ENCODE peak calls at places on chromosomes 3 and 15, in eight cellular contexts. D is central memory CD8-positive, alpha-beta T cell; B is ELR; X is GM23248; A is hypothalamus; L is activated CD4-positive, alpha-beta T cell treated with anti-CD3 and anti-CD28 coated beads, Interleukin-2, amount 50 U/mL, for 24 hours; H is HT-29; J is trophoblast cell. Z is an unnamed sample.
A peak's percentile ranks its signal among the peaks of the same experiment; 100 is the strongest.

GRCh38 chr3:178140491-178140890 is 395.7 kb upstream of the KCNMB2 start:
- DNase-seq in D (no peak), B (peak; percentile 15), X (peak; percentile 6), A (no peak), L (no peak), H (no peak), J (no peak), Z (no peak)

GRCh38 chr3:126151562-126152302 is 28.7 kb downstream of the ALDH1L1 start:
- DNase-seq in D (no peak), B (no peak), X (no peak), A (no peak), L (no peak), H (no peak), J (peak; percentile 14), Z (no peak)

GRCh38 chr15:95018888-95019545 is 787.7 kb downstream of the MCTP2 start:
- DNase-seq in D (no peak), B (peak; percentile 66), X (peak; percentile 88), A (no peak), L (no peak), H (peak; percentile 35), J (peak; percentile 32), Z (no peak)

GRCh38 chr3:10702961-10703740 is 112.9 kb upstream of the SLC6A11 start:
- DNase-seq in D (no peak), B (peak; percentile 19), X (peak; percentile 28), A (no peak), L (no peak), H (peak; percentile 5), J (peak; percentile 1), Z (no peak)

GRCh38 chr3:14480207-14481017 is 59.7 kb downstream of the GRIP2 start:
- DNase-seq in D (no peak), B (no peak), X (no peak), A (no peak), L (no peak), H (no peak), J (peak; percentile 97), Z (no peak)

GRCh38 chr15:69607101-69607500 is 154.5 kb downstream of the RPLP1 start:
- DNase-seq in D (no peak), B (no peak), X (no peak), A (no peak), L (no peak), H (no peak), J (peak; percentile 94), Z (no peak)

GRCh38 chr3:191240432-191240831 is 41.4 kb downstream of the OSTN start:
- DNase-seq in D (no peak), B (no peak), X (no peak), A (no peak), L (no peak), H (no peak), J (no peak), Z (no peak)

GRCh38 chr3:63976166-63976861 is 47.0 kb downstream of the PSMD6 start:
- DNase-seq in D (no peak), B (peak; percentile 93), X (peak; percentile 96), A (no peak), L (no peak), H (no peak), J (peak; percentile 95), Z (no peak)

GRCh38 chr3:46853441-46854410 is 9.5 kb downstream of the MYL3 start:
- DNase-seq in D (no peak), B (no peak), X (no peak), A (no peak), L (no peak), H (no peak), J (no peak), Z (no peak)

GRCh38 chr3:98482717-98483482 is 14.6 kb upstream of the OR5K2 start:
- DNase-seq in D (no peak), B (peak; percentile 1), X (no peak), A (no peak), L (no peak), H (peak; percentile 32), J (peak; percentile 93), Z (no peak)

GRCh38 chr3:72234394-72234793 is 449.4 kb upstream of the PROK2 start:
- DNase-seq in D (no peak), B (peak; percentile 10), X (peak; percentile 93), A (no peak), L (no peak), H (no peak), J (peak; percentile 86), Z (no peak)

GRCh38 chr15:57600197-57600596 is 8.5 kb downstream of the MYZAP start:
- DNase-seq in D (no peak), B (no peak), X (no peak), A (no peak), L (no peak), H (no peak), J (no peak), Z (no peak)

GRCh38 chr3:197428117-197428761 is 127.5 kb downstream of the BDH1 start:
- DNase-seq in D (no peak), B (peak; percentile 77), X (peak; percentile 76), A (no peak), L (peak; percentile 46), H (peak; percentile 14), J (no peak), Z (no peak)

GRCh38 chr3:882526-882925 is 210.3 kb upstream of the CNTN6 start:
- DNase-seq in D (no peak), B (no peak), X (peak; percentile 62), A (no peak), L (no peak), H (no peak), J (peak; percentile 44), Z (no peak)

GRCh38 chr15:94542391-94542790 is 311.0 kb downstream of the MCTP2 start:
- DNase-seq in D (no peak), B (no peak), X (no peak), A (no peak), L (no peak), H (no peak), J (no peak), Z (no peak)

GRCh38 chr3:12797124-12797891 is 828 bp downstream of the CAND2 start:
- DNase-seq in D (no peak), B (no peak), X (no peak), A (no peak), L (no peak), H (no peak), J (no peak), Z (no peak)

GRCh38 chr3:135929670-135930069 is 35.9 kb upstream of the PPP2R3A start:
- DNase-seq in D (no peak), B (peak; percentile 9), X (peak; percentile 88), A (no peak), L (no peak), H (no peak), J (no peak), Z (no peak)

GRCh38 chr3:124258057-124258500 is 266.2 kb upstream of the ROPN1 start:
- DNase-seq in D (no peak), B (peak; percentile 8), X (peak; percentile 67), A (no peak), L (no peak), H (no peak), J (peak; percentile 6), Z (no peak)

GRCh38 chr15:74845581-74845980 is 2.6 kb upstream of the ULK3 start:
- DNase-seq in D (no peak), B (no peak), X (no peak), A (no peak), L (no peak), H (no peak), J (no peak), Z (no peak)

GRCh38 chr15:43168192-43169107 is 16.8 kb upstream of the CCNDBP1 start:
- DNase-seq in D (no peak), B (peak; percentile 45), X (peak; percentile 59), A (peak; percentile 17), L (no peak), H (no peak), J (no peak), Z (no peak)

GRCh38 chr15:67186688-67187087 is 67.8 kb downstream of the AAGAB start:
- DNase-seq in D (no peak), B (no peak), X (no peak), A (no peak), L (no peak), H (no peak), J (no peak), Z (no peak)

GRCh38 chr3:111594205-111594604 is 941 bp downstream of the ZBED2 start:
- DNase-seq in D (no peak), B (peak; percentile 87), X (peak; percentile 84), A (no peak), L (no peak), H (no peak), J (peak; percentile 65), Z (no peak)

GRCh38 chr3:127132876-127133275 is 60.1 kb upstream of the PRR23E start:
- DNase-seq in D (no peak), B (no peak), X (no peak), A (no peak), L (no peak), H (no peak), J (no peak), Z (no peak)

GRCh38 chr15:57319226-57319918 is 56.9 kb upstream of the CGNL1 start:
- DNase-seq in D (no peak), B (no peak), X (no peak), A (no peak), L (no peak), H (no peak), J (no peak), Z (no peak)

GRCh38 chr15:75573001-75573400 is 6.1 kb downstream of the PTPN9 start:
- DNase-seq in D (no peak), B (peak; percentile 28), X (peak; percentile 72), A (no peak), L (no peak), H (peak; percentile 11), J (peak; percentile 56), Z (no peak)

GRCh38 chr3:113783463-113783862 is 36.6 kb downstream of the ATP6V1A start:
- DNase-seq in D (no peak), B (peak; percentile 79), X (peak; percentile 94), A (no peak), L (no peak), H (no peak), J (peak; percentile 7), Z (no peak)

GRCh38 chr3:126983653-126984390 is 907 bp downstream of the PLXNA1 start:
- DNase-seq in D (no peak), B (peak; percentile 49), X (peak; percentile 65), A (no peak), L (peak; percentile 6), H (peak; percentile 48), J (peak; percentile 40), Z (no peak)

GRCh38 chr15:70480196-70480856 is 283.0 kb downstream of the UACA start:
- DNase-seq in D (no peak), B (peak; percentile 26), X (no peak), A (no peak), L (peak; percentile 43), H (no peak), J (no peak), Z (no peak)

GRCh38 chr3:170565495-170565894 is 20.4 kb downstream of the SLC7A14 start:
- DNase-seq in D (no peak), B (no peak), X (no peak), A (no peak), L (no peak), H (no peak), J (no peak), Z (no peak)

GRCh38 chr15:82832601-82833209 is 23.3 kb downstream of the WHAMM start:
- DNase-seq in D (no peak), B (peak; percentile 95), X (peak; percentile 95), A (no peak), L (peak; percentile 51), H (peak; percentile 72), J (peak; percentile 49), Z (no peak)

GRCh38 chr3:114079761-114080160 is 23.2 kb downstream of the QTRT2 start:
- DNase-seq in D (no peak), B (no peak), X (no peak), A (no peak), L (no peak), H (no peak), J (no peak), Z (no peak)

GRCh38 chr3:140023616-140024530 is 88.9 kb downstream of the CLSTN2 start:
- DNase-seq in D (no peak), B (no peak), X (peak; percentile 20), A (peak; percentile 82), L (no peak), H (no peak), J (no peak), Z (no peak)